ENCODE peak calls at places on chromosomes 13 and 19, in eight cellular contexts. W, G, J, Y, B, H, D and L are unnamed samples.

GRCh38 chr13:44336934-44337333 is 36.7 kb upstream of the SERP2 start:
- DNase-seq in H (no peak), G (no peak), B (no peak), Y (no peak), D (no peak), J (no peak), W (no peak), L (no peak)

GRCh38 chr13:100131863-100132574 is 43.1 kb downstream of the PCCA start:
- DNase-seq in G (peak), D (no peak), Y (no peak), J (peak), H (no peak), B (no peak), W (no peak), L (no peak)

GRCh38 chr19:5580116-5580515 is 12.4 kb upstream of the TINCR start:
- DNase-seq in G (no peak), Y (peak), D (no peak), J (no peak), W (no peak), B (no peak), H (no peak), L (no peak)

GRCh38 chr19:45667620-45668341 is at the start of gene GIPR:
- DNase-seq in J (peak), B (peak), W (no peak), H (peak), D (peak), Y (peak), G (peak), L (peak)

GRCh38 chr13:59452189-59452588 is 711.5 kb downstream of the DIAPH3 start:
- DNase-seq in J (no peak), D (no peak), Y (peak), H (no peak), G (no peak), W (no peak), B (no peak), L (no peak)

GRCh38 chr13:61148211-61148610 is 267.4 kb downstream of the PCDH20 start:
- DNase-seq in Y (no peak), H (no peak), D (no peak), J (no peak), W (no peak), B (no peak), G (no peak), L (no peak)

GRCh38 chr19:2425622-2426581 is 1.5 kb downstream of the TIMM13 start:
- DNase-seq in H (no peak), J (no peak), B (no peak), G (no peak), W (no peak), D (no peak), Y (no peak), L (no peak)

GRCh38 chr13:27954406-27954851 is 14.7 kb downstream of the CDX2 start:
- DNase-seq in J (no peak), G (no peak), H (peak), B (no peak), Y (peak), W (no peak), D (no peak), L (no peak)

GRCh38 chr19:2806736-2807378 is 12.8 kb upstream of the ZNF554 start:
- DNase-seq in Y (no peak), G (no peak), H (no peak), B (no peak), J (no peak), D (no peak), W (no peak), L (no peak)

GRCh38 chr13:38657191-38657590 is 29.7 kb upstream of the FREM2 start:
- DNase-seq in J (no peak), D (no peak), Y (no peak), W (no peak), B (no peak), H (no peak), G (no peak), L (no peak)

GRCh38 chr19:7806234-7806633 is 23.8 kb upstream of the EVI5L start:
- DNase-seq in H (no peak), Y (no peak), B (no peak), G (no peak), J (no peak), W (no peak), D (no peak), L (no peak)

GRCh38 chr19:48511321-48511731 is 309 bp downstream of the LMTK3 start:
- DNase-seq in H (no peak), D (no peak), G (no peak), Y (no peak), J (no peak), B (no peak), W (no peak), L (no peak)

GRCh38 chr13:43629691-43630480 is 156.9 kb downstream of the ENOX1 start:
- DNase-seq in W (no peak), H (no peak), B (no peak), J (no peak), D (no peak), G (no peak), Y (no peak), L (no peak)

GRCh38 chr13:112990783-112991182 is 21.8 kb downstream of the MCF2L start:
- DNase-seq in W (no peak), J (no peak), G (no peak), B (peak), H (peak), D (no peak), Y (peak), L (peak)

GRCh38 chr19:49677232-49677881 is at the start of gene PRMT1:
- DNase-seq in H (peak), B (no peak), Y (peak), D (peak), J (peak), G (peak), W (no peak), L (peak)

GRCh38 chr19:51158474-51159129 is 16.5 kb downstream of the SIGLEC7 start:
- DNase-seq in D (peak), G (peak), W (no peak), J (peak), B (peak), Y (no peak), H (peak), L (peak)